ENCODE peak calls at places on chromosomes 13 and 19, in five cellular contexts. One of them, this sample, is unnamed. For H3K27me3, the result is how much of the 10 kb centered on the place peaks cover.

GRCh38 chr13:101018720-101019119 is 344.1 kb upstream of the TMTC4 start:
- DNase-seq in transverse colon: no peak
- DNase-seq in sigmoid colon: no peak
- DNase-seq in stomach: no peak
- DNase-seq in K562: no peak
- DNase-seq in this sample: no peak

GRCh38 chr19:37966211-37967072 is 59.4 kb downstream of the SIPA1L3 start:
- DNase-seq in transverse colon: no peak
- DNase-seq in sigmoid colon: no peak
- DNase-seq in stomach: no peak
- DNase-seq in K562: no peak
- DNase-seq in this sample: no peak

GRCh38 chr19:31015778-31016177 is 333.5 kb downstream of the TSHZ3 start:
- DNase-seq in transverse colon: no peak
- DNase-seq in sigmoid colon: no peak
- DNase-seq in stomach: no peak
- DNase-seq in K562: no peak
- DNase-seq in this sample: no peak

GRCh38 chr19:17055636-17056035 is 19.6 kb downstream of the HAUS8 start:
- DNase-seq in transverse colon: no peak
- DNase-seq in sigmoid colon: no peak
- DNase-seq in stomach: no peak
- DNase-seq in K562: no peak
- DNase-seq in this sample: peak

GRCh38 chr19:33456845-33457220 is 64.8 kb downstream of the PEPD start:
- DNase-seq in transverse colon: no peak
- DNase-seq in sigmoid colon: peak
- DNase-seq in stomach: no peak
- DNase-seq in K562: no peak
- DNase-seq in this sample: no peak

GRCh38 chr19:16025108-16026101 is 50.9 kb upstream of the TPM4 start:
- DNase-seq in transverse colon: peak
- DNase-seq in sigmoid colon: peak
- DNase-seq in stomach: peak
- DNase-seq in K562: peak
- DNase-seq in this sample: peak

GRCh38 chr13:93002071-93002470 is 224.5 kb upstream of the GPC6 start:
- DNase-seq in transverse colon: no peak
- DNase-seq in sigmoid colon: no peak
- DNase-seq in stomach: no peak
- DNase-seq in K562: no peak
- DNase-seq in this sample: no peak

GRCh38 chr19:35344511-35345031 is 3.1 kb upstream of the FFAR1 start:
- DNase-seq in transverse colon: no peak
- DNase-seq in sigmoid colon: peak
- DNase-seq in stomach: no peak
- DNase-seq in K562: no peak
- DNase-seq in this sample: no peak

GRCh38 chr13:75812751-75813181 is 176.6 kb downstream of the LMO7 start:
- DNase-seq in transverse colon: no peak
- DNase-seq in sigmoid colon: no peak
- DNase-seq in stomach: peak
- DNase-seq in K562: no peak
- DNase-seq in this sample: no peak

GRCh38 chr19:38464421-38465082 is 31.1 kb downstream of the RYR1 start:
- DNase-seq in transverse colon: no peak
- DNase-seq in sigmoid colon: no peak
- DNase-seq in stomach: no peak
- DNase-seq in K562: no peak
- DNase-seq in this sample: no peak

GRCh38 chr19:18633321-18633720 is 3.5 kb upstream of the KLHL26 start:
- DNase-seq in transverse colon: peak
- DNase-seq in sigmoid colon: no peak
- DNase-seq in stomach: no peak
- DNase-seq in K562: no peak
- DNase-seq in this sample: no peak

DNA sequence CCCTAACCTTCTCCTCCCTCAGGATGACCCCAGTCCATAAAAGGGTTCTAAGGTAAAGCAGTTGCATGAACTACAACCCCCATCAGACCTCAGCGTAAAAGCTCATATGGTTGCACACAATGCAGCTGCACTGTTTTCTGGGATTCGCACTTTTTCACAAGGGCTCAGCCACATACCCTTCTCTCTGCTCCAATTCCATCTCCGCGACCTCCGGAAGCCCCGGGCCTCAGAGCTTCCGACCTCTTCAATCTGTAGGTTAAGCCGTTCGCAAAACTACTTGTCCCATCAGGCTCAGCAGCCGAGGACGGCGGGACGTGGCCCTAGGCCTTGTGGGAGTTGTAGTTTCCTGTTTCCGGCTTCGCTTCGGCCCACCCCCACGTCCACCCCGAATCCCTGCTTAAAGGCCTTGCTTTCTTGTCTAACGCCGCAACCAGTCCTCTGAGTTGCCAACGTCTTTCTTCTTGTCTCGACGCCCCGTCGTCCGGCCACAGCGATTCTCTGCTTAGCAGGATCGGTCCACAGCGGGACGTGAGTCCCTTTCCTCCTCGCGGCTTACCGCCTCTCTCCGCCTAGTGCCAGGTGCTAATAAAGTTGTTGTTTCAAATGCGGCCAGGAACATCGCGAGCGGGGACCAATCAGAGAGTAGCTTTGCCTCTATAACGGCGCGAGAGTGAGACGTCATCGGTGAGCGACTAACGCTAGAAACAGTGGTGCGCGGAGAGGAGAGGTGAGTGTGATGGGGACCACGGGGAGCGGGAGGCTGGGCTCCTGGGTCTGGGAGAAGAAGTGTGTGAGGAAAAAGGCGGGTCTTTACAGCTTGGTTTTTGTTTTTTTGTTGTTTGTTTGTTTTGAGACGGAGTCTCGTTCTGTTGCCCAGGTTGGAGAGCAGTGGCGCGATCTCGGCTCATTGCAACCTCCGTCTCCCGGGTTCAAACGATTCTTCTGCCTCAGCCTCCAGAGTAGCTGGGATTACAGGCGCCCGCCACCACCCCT is at the start of the genes PRPF31 and TFPT:
- DNase-seq in transverse colon: peak
- DNase-seq in sigmoid colon: peak
- DNase-seq in stomach: peak
- DNase-seq in K562: peak
- DNase-seq in this sample: peak
- TF ChIP-seq EP300 in transverse colon: no peak
- TF ChIP-seq EP300 in sigmoid colon: no peak
- TF ChIP-seq EP300 in stomach: no peak
- TF ChIP-seq EP300 in K562: peak
- TF ChIP-seq EP300 in this sample: no peak

GRCh38 chr19:42188665-42189064 is 28.8 kb downstream of the DEDD2 start:
- DNase-seq in transverse colon: no peak
- DNase-seq in sigmoid colon: no peak
- DNase-seq in stomach: no peak
- DNase-seq in K562: no peak
- DNase-seq in this sample: no peak

GRCh38 chr19:42193706-42194105 is 23.8 kb downstream of the DEDD2 start:
- DNase-seq in transverse colon: no peak
- DNase-seq in sigmoid colon: no peak
- DNase-seq in stomach: no peak
- DNase-seq in K562: no peak
- DNase-seq in this sample: no peak

GRCh38 chr19:42189133-42189532 is 28.3 kb downstream of the DEDD2 start:
- DNase-seq in transverse colon: no peak
- DNase-seq in sigmoid colon: no peak
- DNase-seq in stomach: no peak
- DNase-seq in K562: no peak
- DNase-seq in this sample: no peak

GRCh38 chr19:42193294-42193693 is 24.2 kb downstream of the DEDD2 start:
- DNase-seq in transverse colon: no peak
- DNase-seq in sigmoid colon: no peak
- DNase-seq in stomach: no peak
- DNase-seq in K562: no peak
- DNase-seq in this sample: no peak

GRCh38 chr19:42191855-42192254 is 25.6 kb downstream of the DEDD2 start:
- DNase-seq in transverse colon: peak
- DNase-seq in sigmoid colon: no peak
- DNase-seq in stomach: peak
- DNase-seq in K562: no peak
- DNase-seq in this sample: no peak
- H3K27me3 ChIP-seq in transverse colon: under half
- H3K27me3 ChIP-seq in sigmoid colon: under half
- H3K27me3 ChIP-seq in stomach: under half
- H3K27me3 ChIP-seq in K562: under half
- H3K27me3 ChIP-seq in this sample: under half

GRCh38 chr13:51715613-51716012 is 88.3 kb downstream of the DHRS12 start:
- DNase-seq in transverse colon: no peak
- DNase-seq in sigmoid colon: no peak
- DNase-seq in stomach: no peak
- DNase-seq in K562: no peak
- DNase-seq in this sample: no peak

GRCh38 chr13:51721485-51721884 is 82.5 kb downstream of the DHRS12 start:
- DNase-seq in transverse colon: no peak
- DNase-seq in sigmoid colon: peak
- DNase-seq in stomach: no peak
- DNase-seq in K562: no peak
- DNase-seq in this sample: no peak

GRCh38 chr13:51713807-51714206 is 90.2 kb downstream of the DHRS12 start:
- DNase-seq in transverse colon: no peak
- DNase-seq in sigmoid colon: no peak
- DNase-seq in stomach: no peak
- DNase-seq in K562: no peak
- DNase-seq in this sample: no peak

GRCh38 chr13:51714663-51715168 is 89.2 kb downstream of the DHRS12 start:
- DNase-seq in transverse colon: no peak
- DNase-seq in sigmoid colon: no peak
- DNase-seq in stomach: no peak
- DNase-seq in K562: no peak
- DNase-seq in this sample: no peak

GRCh38 chr13:51717786-51718398 is 86.1 kb downstream of the DHRS12 start:
- DNase-seq in transverse colon: no peak
- DNase-seq in sigmoid colon: no peak
- DNase-seq in stomach: no peak
- DNase-seq in K562: no peak
- DNase-seq in this sample: no peak
- TF ChIP-seq EP300 in transverse colon: no peak
- TF ChIP-seq EP300 in sigmoid colon: no peak
- TF ChIP-seq EP300 in stomach: no peak
- TF ChIP-seq EP300 in K562: no peak
- TF ChIP-seq EP300 in this sample: no peak

GRCh38 chr13:111927181-111927540 is 139.8 kb upstream of the SOX1 start:
- DNase-seq in transverse colon: no peak
- DNase-seq in sigmoid colon: no peak
- DNase-seq in stomach: peak
- DNase-seq in K562: no peak
- DNase-seq in this sample: no peak
- H3K27me3 ChIP-seq in transverse colon: under half
- H3K27me3 ChIP-seq in sigmoid colon: under half
- H3K27me3 ChIP-seq in stomach: under half
- H3K27me3 ChIP-seq in K562: under half
- H3K27me3 ChIP-seq in this sample: under half

This sample was measured in upper lobe of left lung.